ENCODE peak calls at places on chromosomes 12 and 14, in eight cellular contexts. N is cardiac muscle cell, D is DND-41, S is HFFc6, T is endothelial cell, R is A549, H is heart left ventricle, U is heart right ventricle. P is an unnamed sample.

GRCh38 chr14:76480426-76480825 is 104.5 kb downstream of the ESRRB start:
- DNase-seq in R (no peak), N (no peak), T (no peak), S (no peak), D (no peak), U (no peak), H (no peak), P (no peak)

GRCh38 chr12:109109756-109110350 is 6.5 kb upstream of the ACACB start:
- DNase-seq in D (no peak), S (no peak), N (no peak), H (no peak), U (no peak), R (no peak), T (no peak), P (no peak)

GRCh38 chr14:70905316-70905715 is 1.9 kb upstream of the PCNX1 start:
- DNase-seq in R (no peak), N (no peak), S (peak; percentile 31), T (no peak), U (peak; percentile 65), D (no peak), H (peak; percentile 71), P (peak; percentile 24)

GRCh38 chr14:66295386-66295785 is 190.8 kb upstream of the CCDC196 start:
- DNase-seq in H (no peak), R (no peak), S (no peak), D (no peak), U (no peak), T (no peak), N (no peak), P (no peak)

GRCh38 chr14:86038401-86038985 is 508.5 kb downstream of the FLRT2 start:
- DNase-seq in R (peak; percentile 9), U (peak; percentile 9), S (peak; percentile 23), H (peak; percentile 11), T (peak; percentile 67), N (peak; percentile 69), D (peak; percentile 62), P (peak; percentile 56)

GRCh38 chr12:119840617-119841016 is 36.5 kb downstream of the CIT start:
- DNase-seq in S (no peak), D (no peak), H (no peak), T (no peak), R (no peak), N (no peak), U (no peak), P (no peak)

GRCh38 chr12:110762891-110763290 is 20.2 kb upstream of the PPP1CC start:
- DNase-seq in T (no peak), H (no peak), S (no peak), D (no peak), R (no peak), U (no peak), N (no peak), P (no peak)

GRCh38 chr12:95336387-95337067 is 118.9 kb downstream of the VEZT start:
- DNase-seq in U (peak; percentile 33), N (peak; percentile 88), T (peak; percentile 72), D (no peak), R (peak; percentile 77), S (peak; percentile 79), H (peak; percentile 75), P (peak; percentile 81)

GRCh38 chr12:4526923-4527546 is 11.7 kb upstream of the RAD51AP1 start:
- DNase-seq in U (no peak), N (peak; percentile 12), D (no peak), S (peak; percentile 5), T (no peak), H (no peak), R (no peak), P (no peak)

GRCh38 chr14:101867854-101868253 is 96.5 kb upstream of the DYNC1H1 start:
- DNase-seq in N (no peak), S (no peak), R (no peak), U (no peak), T (no peak), D (no peak), H (no peak), P (no peak)

GRCh38 chr14:41607966-41608663 is 1.4 kb downstream of the LRFN5 start:
- DNase-seq in D (no peak), H (no peak), T (peak; percentile 40), N (peak; percentile 32), S (no peak), U (no peak), R (no peak), P (no peak)

GRCh38 chr12:12804432-12804886 is 8.7 kb upstream of the DDX47 start:
- DNase-seq in T (no peak), U (no peak), H (no peak), R (peak; percentile 86), S (peak; percentile 94), N (no peak), D (no peak), P (no peak)

GRCh38 chr12:50104614-50105366 is 982 bp downstream of the GPD1 start:
- DNase-seq in N (no peak), R (no peak), S (no peak), D (no peak), H (no peak), U (no peak), T (no peak), P (no peak)

GRCh38 chr12:108310489-108310888 is 28.6 kb downstream of the CMKLR1 start:
- DNase-seq in D (no peak), N (no peak), H (peak; percentile 35), U (no peak), T (no peak), S (no peak), R (no peak), P (no peak)

GRCh38 chr14:67837011-67837624 is 17.5 kb downstream of the RAD51B start:
- DNase-seq in U (no peak), D (peak; percentile 68), H (peak; percentile 52), S (peak; percentile 83), R (peak; percentile 29), T (peak; percentile 55), N (peak; percentile 71), P (peak; percentile 60)

GRCh38 chr12:124637586-124637985 is 70.2 kb upstream of the NCOR2 start:
- DNase-seq in R (no peak), N (no peak), U (no peak), D (no peak), S (no peak), T (no peak), H (no peak), P (no peak)

GRCh38 chr14:29037428-29037827 is 270.8 kb downstream of the FOXG1 start:
- DNase-seq in S (peak; percentile 28), U (no peak), N (no peak), T (no peak), D (no peak), H (no peak), R (no peak), P (no peak)

DNA sequence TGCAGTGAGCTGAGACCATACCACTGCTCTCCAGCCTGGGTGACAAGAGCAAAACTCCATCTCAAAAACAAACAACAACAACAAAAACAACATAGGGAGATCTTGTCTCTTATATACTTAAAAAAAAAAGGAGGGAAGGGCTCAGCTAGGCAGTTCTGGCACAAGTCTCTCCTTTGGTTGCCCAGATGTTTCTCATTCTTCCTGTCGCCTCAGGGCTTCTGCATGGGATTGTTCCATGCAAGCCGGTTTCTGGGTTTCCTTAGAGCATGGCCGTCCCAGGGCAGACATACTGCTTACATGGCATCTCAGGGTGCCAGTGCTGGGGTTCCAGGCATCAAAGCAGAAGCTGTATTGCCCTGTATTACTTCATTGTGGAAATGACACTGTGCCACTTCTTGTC is 5.2 kb upstream of the SLC8B1 start:
- DNase-seq in S (no peak), R (no peak), N (no peak), U (no peak), T (no peak), H (no peak), D (no peak), P (no peak)
- TF ChIP-seq CTCF in S (no peak), R (no peak), N (no peak), U (no peak), T (no peak), H (no peak), D (no peak), P (no peak)

GRCh38 chr14:104180561-104181165 is 42.3 kb downstream of the KIF26A start:
- DNase-seq in R (no peak), H (no peak), U (no peak), T (no peak), D (no peak), S (no peak), N (no peak), P (no peak)
- TF ChIP-seq CTCF in R (no peak), H (no peak), U (no peak), T (no peak), D (no peak), S (no peak), N (no peak), P (no peak)

GRCh38 chr12:6172086-6172485 is 28.1 kb upstream of the CD9 start:
- DNase-seq in D (no peak), R (no peak), U (no peak), H (no peak), T (no peak), S (no peak), N (no peak), P (no peak)

GRCh38 chr12:6166808-6167207 is 33.4 kb upstream of the CD9 start:
- DNase-seq in T (no peak), U (no peak), N (no peak), R (no peak), D (no peak), S (no peak), H (no peak), P (no peak)

GRCh38 chr12:6169107-6169440 is 31.1 kb upstream of the CD9 start:
- DNase-seq in N (no peak), S (no peak), U (no peak), D (no peak), H (no peak), R (no peak), T (no peak), P (no peak)

GRCh38 chr12:6167327-6168280 is 32.6 kb upstream of the CD9 start:
- DNase-seq in T (no peak), N (no peak), D (no peak), R (peak; percentile 44), U (no peak), H (peak; percentile 78), S (peak; percentile 96), P (no peak)

GRCh38 chr12:6171409-6172015 is 28.7 kb upstream of the CD9 start:
- DNase-seq in N (no peak), H (peak; percentile 82), D (no peak), U (peak; percentile 75), T (no peak), R (no peak), S (no peak), P (no peak)
- TF ChIP-seq CTCF in N (no peak), H (no peak), D (no peak), U (no peak), T (no peak), R (no peak), S (no peak), P (no peak)

GRCh38 chr12:113329791-113330417 is 5.0 kb downstream of the SLC8B1 start:
- DNase-seq in H (no peak), U (no peak), S (no peak), T (no peak), D (no peak), N (no peak), R (no peak), P (no peak)

GRCh38 chr12:113325938-113326337 is 9.0 kb downstream of the SLC8B1 start:
- DNase-seq in U (peak; percentile 68), D (no peak), S (peak; percentile 30), T (no peak), N (no peak), R (no peak), H (peak; percentile 48), P (no peak)

GRCh38 chr12:113328368-113328889 is 6.5 kb downstream of the SLC8B1 start:
- DNase-seq in R (no peak), U (no peak), T (no peak), S (no peak), H (no peak), N (peak; percentile 18), D (no peak), P (no peak)

GRCh38 chr12:113329022-113329790 is 5.7 kb downstream of the SLC8B1 start:
- DNase-seq in T (no peak), R (no peak), N (no peak), D (no peak), U (no peak), S (no peak), H (no peak), P (no peak)

GRCh38 chr12:113327000-113327399 is 7.9 kb downstream of the SLC8B1 start:
- DNase-seq in H (no peak), D (no peak), R (no peak), S (no peak), N (no peak), U (no peak), T (no peak), P (no peak)
- TF ChIP-seq CTCF in H (no peak), D (no peak), R (no peak), S (peak; percentile 17), N (peak; percentile 24), U (peak; percentile 10), T (no peak), P (no peak)